ENCODE peak calls at places on chromosomes 11 and 22, in four cellular contexts. One of them, this sample, is unnamed.

GRCh38 chr11:119975561-119976152 is 162.3 kb downstream of the TRIM29 start:
- DNase-seq in effector CD4-positive, alpha-beta T cell: no peak
- DNase-seq in globus pallidus: peak; percentile 95
- DNase-seq in lung microvascular endothelial cell: no peak
- DNase-seq in this sample: no peak

GRCh38 chr11:131683666-131684065 is 313.3 kb downstream of the NTM start:
- DNase-seq in globus pallidus: no peak
- DNase-seq in effector CD4-positive, alpha-beta T cell: no peak
- DNase-seq in lung microvascular endothelial cell: no peak
- DNase-seq in this sample: no peak

GRCh38 chr11:79663012-79663411 is 222.2 kb upstream of the TENM4 start:
- DNase-seq in globus pallidus: no peak
- DNase-seq in effector CD4-positive, alpha-beta T cell: no peak
- DNase-seq in lung microvascular endothelial cell: no peak
- DNase-seq in this sample: no peak

GRCh38 chr11:115505165-115505564 is 950 bp upstream of the CADM1 start:
- DNase-seq in lung microvascular endothelial cell: no peak
- DNase-seq in effector CD4-positive, alpha-beta T cell: no peak
- DNase-seq in globus pallidus: no peak
- DNase-seq in this sample: no peak

GRCh38 chr11:111633756-111634362 is 31.6 kb downstream of the SIK2 start:
- DNase-seq in lung microvascular endothelial cell: peak; percentile 58
- DNase-seq in globus pallidus: no peak
- DNase-seq in effector CD4-positive, alpha-beta T cell: no peak
- DNase-seq in this sample: peak; percentile 20

GRCh38 chr11:101516546-101516945 is 67.3 kb downstream of the TRPC6 start:
- DNase-seq in globus pallidus: no peak
- DNase-seq in effector CD4-positive, alpha-beta T cell: no peak
- DNase-seq in lung microvascular endothelial cell: no peak
- DNase-seq in this sample: no peak

GRCh38 chr11:44535201-44535980 is 30.1 kb upstream of the CD82 start:
- DNase-seq in effector CD4-positive, alpha-beta T cell: no peak
- DNase-seq in globus pallidus: no peak
- DNase-seq in lung microvascular endothelial cell: no peak
- DNase-seq in this sample: no peak

GRCh38 chr11:33695051-33695566 is 5.5 kb downstream of the C11orf91 start:
- DNase-seq in globus pallidus: no peak
- DNase-seq in effector CD4-positive, alpha-beta T cell: no peak
- DNase-seq in lung microvascular endothelial cell: peak; percentile 59
- DNase-seq in this sample: peak; percentile 64

GRCh38 chr11:61728940-61729219 is 23.6 kb upstream of the MYRF start:
- DNase-seq in lung microvascular endothelial cell: peak; percentile 25
- DNase-seq in effector CD4-positive, alpha-beta T cell: no peak
- DNase-seq in globus pallidus: no peak
- DNase-seq in this sample: no peak

GRCh38 chr11:34585870-34586654 is 34.8 kb upstream of the EHF start:
- DNase-seq in effector CD4-positive, alpha-beta T cell: no peak
- DNase-seq in globus pallidus: peak; percentile 74
- DNase-seq in lung microvascular endothelial cell: peak; percentile 45
- DNase-seq in this sample: no peak

GRCh38 chr11:36627006-36627405 is 29.0 kb upstream of the RAG2 start:
- DNase-seq in effector CD4-positive, alpha-beta T cell: no peak
- DNase-seq in lung microvascular endothelial cell: no peak
- DNase-seq in globus pallidus: no peak
- DNase-seq in this sample: no peak

GRCh38 chr11:2800655-2801531 is 84.7 kb downstream of the CDKN1C start:
- DNase-seq in lung microvascular endothelial cell: no peak
- DNase-seq in globus pallidus: no peak
- DNase-seq in effector CD4-positive, alpha-beta T cell: peak; percentile 1
- DNase-seq in this sample: no peak

GRCh38 chr22:39230261-39231196 is 14.3 kb downstream of the PDGFB start:
- DNase-seq in lung microvascular endothelial cell: peak; percentile 43
- DNase-seq in globus pallidus: no peak
- DNase-seq in effector CD4-positive, alpha-beta T cell: no peak
- DNase-seq in this sample: no peak

GRCh38 chr11:2883717-2884423 is 1.7 kb downstream of the CDKN1C start:
- DNase-seq in lung microvascular endothelial cell: no peak
- DNase-seq in effector CD4-positive, alpha-beta T cell: no peak
- DNase-seq in globus pallidus: no peak
- DNase-seq in this sample: no peak

GRCh38 chr22:31350410-31350863 is 4.3 kb upstream of the PATZ1 start:
- DNase-seq in lung microvascular endothelial cell: peak; percentile 26
- DNase-seq in globus pallidus: no peak
- DNase-seq in effector CD4-positive, alpha-beta T cell: no peak
- DNase-seq in this sample: no peak

GRCh38 chr22:44664149-44664548 is 37.9 kb upstream of the PRR5 start:
- DNase-seq in globus pallidus: peak; percentile 66
- DNase-seq in lung microvascular endothelial cell: peak; percentile 67
- DNase-seq in effector CD4-positive, alpha-beta T cell: peak; percentile 21
- DNase-seq in this sample: no peak

GRCh38 chr11:69449320-69450063 is 32.0 kb upstream of the LINC01488 start:
- DNase-seq in effector CD4-positive, alpha-beta T cell: no peak
- DNase-seq in lung microvascular endothelial cell: peak; percentile 91
- DNase-seq in globus pallidus: no peak
- DNase-seq in this sample: peak; percentile 75

GRCh38 chr11:36492724-36493304 is 17.3 kb downstream of the TRAF6 start:
- DNase-seq in effector CD4-positive, alpha-beta T cell: peak; percentile 7
- DNase-seq in lung microvascular endothelial cell: peak; percentile 72
- DNase-seq in globus pallidus: peak; percentile 59
- DNase-seq in this sample: no peak

GRCh38 chr11:120178441-120179070 is 32.3 kb upstream of the OAF start:
- DNase-seq in effector CD4-positive, alpha-beta T cell: no peak
- DNase-seq in lung microvascular endothelial cell: no peak
- DNase-seq in globus pallidus: no peak
- DNase-seq in this sample: no peak

GRCh38 chr22:23499845-23500500 is 80.1 kb downstream of the IGLL1 start:
- DNase-seq in lung microvascular endothelial cell: no peak
- DNase-seq in effector CD4-positive, alpha-beta T cell: no peak
- DNase-seq in globus pallidus: no peak
- DNase-seq in this sample: no peak

GRCh38 chr11:128207861-128208321 is 379.5 kb downstream of the ETS1 start:
- DNase-seq in effector CD4-positive, alpha-beta T cell: no peak
- DNase-seq in lung microvascular endothelial cell: peak; percentile 89
- DNase-seq in globus pallidus: no peak
- DNase-seq in this sample: peak; percentile 89

GRCh38 chr22:39028281-39028680 is 7.4 kb downstream of the APOBEC3D start:
- DNase-seq in globus pallidus: no peak
- DNase-seq in lung microvascular endothelial cell: no peak
- DNase-seq in effector CD4-positive, alpha-beta T cell: no peak
- DNase-seq in this sample: no peak

This sample was measured in pulmonary artery endothelial cell.